ENCODE peak calls at places on chromosome 12, in five cellular contexts. One of them, this sample, is unnamed.
A peak's percentile ranks its signal among the peaks of the same experiment; 100 is the strongest.

GRCh38 chr12:64912501-64912900 is 88.1 kb downstream of the TBC1D30 start:
- DNase-seq in esophagus muscularis mucosa: no peak
- DNase-seq in suprapubic skin: no peak
- DNase-seq in stomach: no peak
- DNase-seq in sigmoid colon: no peak
- DNase-seq in this sample: no peak

GRCh38 chr12:100955139-100955538 is 160.6 kb downstream of the ANO4 start:
- DNase-seq in esophagus muscularis mucosa: no peak
- DNase-seq in sigmoid colon: no peak
- DNase-seq in stomach: no peak
- DNase-seq in suprapubic skin: no peak
- DNase-seq in this sample: no peak

GRCh38 chr12:13000616-13000934 is 510 bp upstream of the HEBP1 start:
- DNase-seq in esophagus muscularis mucosa: no peak
- DNase-seq in stomach: no peak
- DNase-seq in sigmoid colon: no peak
- DNase-seq in suprapubic skin: no peak
- DNase-seq in this sample: peak; percentile 28

GRCh38 chr12:107779077-107779840 is 4.8 kb downstream of the ASCL4 start:
- DNase-seq in esophagus muscularis mucosa: no peak
- DNase-seq in sigmoid colon: no peak
- DNase-seq in stomach: no peak
- DNase-seq in suprapubic skin: no peak
- DNase-seq in this sample: no peak

GRCh38 chr12:132881853-132882252 is 5.6 kb downstream of the CHFR start:
- DNase-seq in stomach: no peak
- DNase-seq in esophagus muscularis mucosa: no peak
- DNase-seq in sigmoid colon: no peak
- DNase-seq in suprapubic skin: no peak
- DNase-seq in this sample: no peak

GRCh38 chr12:92253301-92253700 is 107.7 kb upstream of the BTG1 start:
- DNase-seq in esophagus muscularis mucosa: no peak
- DNase-seq in stomach: no peak
- DNase-seq in suprapubic skin: no peak
- DNase-seq in sigmoid colon: no peak
- DNase-seq in this sample: no peak

GRCh38 chr12:51482808-51483532 is 58.3 kb downstream of the SLC4A8 start:
- DNase-seq in sigmoid colon: no peak
- DNase-seq in stomach: no peak
- DNase-seq in suprapubic skin: no peak
- DNase-seq in esophagus muscularis mucosa: no peak
- DNase-seq in this sample: no peak

GRCh38 chr12:82047480-82047879 is 288.3 kb upstream of the PPFIA2 start:
- DNase-seq in sigmoid colon: no peak
- DNase-seq in stomach: no peak
- DNase-seq in esophagus muscularis mucosa: no peak
- DNase-seq in suprapubic skin: no peak
- DNase-seq in this sample: no peak

GRCh38 chr12:131929530-131930456 is 717 bp downstream of the PUS1 start:
- DNase-seq in stomach: no peak
- DNase-seq in sigmoid colon: peak; percentile 68
- DNase-seq in esophagus muscularis mucosa: no peak
- DNase-seq in suprapubic skin: no peak
- DNase-seq in this sample: peak; percentile 61

GRCh38 chr12:116717466-116718457 is 20.1 kb downstream of the SPRING1 start:
- DNase-seq in suprapubic skin: peak; percentile 86
- DNase-seq in esophagus muscularis mucosa: peak; percentile 94
- DNase-seq in sigmoid colon: peak; percentile 93
- DNase-seq in stomach: no peak
- DNase-seq in this sample: no peak

GRCh38 chr12:38744056-38744455 is 161.3 kb downstream of the CPNE8 start:
- DNase-seq in sigmoid colon: no peak
- DNase-seq in suprapubic skin: no peak
- DNase-seq in stomach: no peak
- DNase-seq in esophagus muscularis mucosa: no peak
- DNase-seq in this sample: no peak

GRCh38 chr12:106258935-106259334 is 11.1 kb upstream of the CKAP4 start:
- DNase-seq in stomach: no peak
- DNase-seq in esophagus muscularis mucosa: peak; percentile 12
- DNase-seq in suprapubic skin: no peak
- DNase-seq in sigmoid colon: no peak
- DNase-seq in this sample: no peak

GRCh38 chr12:25728196-25728595 is 175.1 kb upstream of the LMNTD1 start:
- DNase-seq in sigmoid colon: no peak
- DNase-seq in esophagus muscularis mucosa: no peak
- DNase-seq in stomach: no peak
- DNase-seq in suprapubic skin: no peak
- DNase-seq in this sample: no peak

GRCh38 chr12:67957383-67957782 is 31.9 kb upstream of the IFNG-AS1 start:
- DNase-seq in suprapubic skin: no peak
- DNase-seq in sigmoid colon: no peak
- DNase-seq in stomach: no peak
- DNase-seq in esophagus muscularis mucosa: no peak
- DNase-seq in this sample: no peak

GRCh38 chr12:2311001-2311778 is 258.4 kb downstream of the CACNA1C start:
- DNase-seq in sigmoid colon: no peak
- DNase-seq in suprapubic skin: no peak
- DNase-seq in stomach: no peak
- DNase-seq in esophagus muscularis mucosa: no peak
- DNase-seq in this sample: no peak

GRCh38 chr12:4858385-4858784 is 51.3 kb upstream of the KCNA1 start:
- DNase-seq in sigmoid colon: no peak
- DNase-seq in stomach: no peak
- DNase-seq in suprapubic skin: no peak
- DNase-seq in esophagus muscularis mucosa: no peak
- DNase-seq in this sample: no peak

GRCh38 chr12:109544955-109545531 is 28.3 kb downstream of the MMAB start:
- DNase-seq in stomach: no peak
- DNase-seq in sigmoid colon: no peak
- DNase-seq in esophagus muscularis mucosa: no peak
- DNase-seq in suprapubic skin: no peak
- DNase-seq in this sample: no peak

GRCh38 chr12:91098942-91099341 is 12.4 kb downstream of the LUM start:
- DNase-seq in suprapubic skin: peak; percentile 58
- DNase-seq in esophagus muscularis mucosa: no peak
- DNase-seq in stomach: no peak
- DNase-seq in sigmoid colon: peak; percentile 75
- DNase-seq in this sample: no peak

GRCh38 chr12:52358575-52359350 is 8.5 kb downstream of the KRT85 start:
- DNase-seq in esophagus muscularis mucosa: no peak
- DNase-seq in suprapubic skin: peak; percentile 46
- DNase-seq in stomach: no peak
- DNase-seq in sigmoid colon: no peak
- DNase-seq in this sample: peak; percentile 68

GRCh38 chr12:105555556-105555973 is 225.1 kb downstream of the C12orf75 start:
- DNase-seq in stomach: no peak
- DNase-seq in suprapubic skin: no peak
- DNase-seq in esophagus muscularis mucosa: no peak
- DNase-seq in sigmoid colon: no peak
- DNase-seq in this sample: no peak

GRCh38 chr12:92608418-92609091 is 94.2 kb upstream of the PLEKHG7 start:
- DNase-seq in esophagus muscularis mucosa: no peak
- DNase-seq in suprapubic skin: no peak
- DNase-seq in sigmoid colon: no peak
- DNase-seq in stomach: no peak
- DNase-seq in this sample: no peak

GRCh38 chr12:34306133-34306830 is 284.0 kb downstream of the ALG10 start:
- DNase-seq in suprapubic skin: no peak
- DNase-seq in sigmoid colon: no peak
- DNase-seq in stomach: no peak
- DNase-seq in esophagus muscularis mucosa: no peak
- DNase-seq in this sample: no peak

GRCh38 chr12:22477166-22477893 is 67.0 kb downstream of the C2CD5 start:
- DNase-seq in esophagus muscularis mucosa: no peak
- DNase-seq in stomach: no peak
- DNase-seq in suprapubic skin: no peak
- DNase-seq in sigmoid colon: no peak
- DNase-seq in this sample: no peak

GRCh38 chr12:12088761-12089160 is 18.0 kb downstream of the BCL2L14 start:
- DNase-seq in sigmoid colon: no peak
- DNase-seq in stomach: no peak
- DNase-seq in esophagus muscularis mucosa: no peak
- DNase-seq in suprapubic skin: no peak
- DNase-seq in this sample: no peak

GRCh38 chr12:24418157-24418556 is 468.7 kb upstream of the SOX5 start:
- DNase-seq in esophagus muscularis mucosa: no peak
- DNase-seq in stomach: no peak
- DNase-seq in suprapubic skin: no peak
- DNase-seq in sigmoid colon: no peak
- DNase-seq in this sample: no peak

GRCh38 chr12:52132754-52133161 is 53.3 kb downstream of the SMIM41 start:
- DNase-seq in stomach: no peak
- DNase-seq in esophagus muscularis mucosa: no peak
- DNase-seq in sigmoid colon: no peak
- DNase-seq in suprapubic skin: peak; percentile 63
- DNase-seq in this sample: no peak

GRCh38 chr12:31597066-31597465 is 6.1 kb upstream of the DENND5B start:
- DNase-seq in suprapubic skin: no peak
- DNase-seq in stomach: no peak
- DNase-seq in esophagus muscularis mucosa: no peak
- DNase-seq in sigmoid colon: no peak
- DNase-seq in this sample: no peak

GRCh38 chr12:32718926-32719325 is 36.8 kb downstream of the YARS2 start:
- DNase-seq in stomach: no peak
- DNase-seq in esophagus muscularis mucosa: no peak
- DNase-seq in suprapubic skin: no peak
- DNase-seq in sigmoid colon: no peak
- DNase-seq in this sample: no peak

GRCh38 chr12:88538250-88538649 is 42.0 kb downstream of the KITLG start:
- DNase-seq in sigmoid colon: no peak
- DNase-seq in stomach: no peak
- DNase-seq in suprapubic skin: no peak
- DNase-seq in esophagus muscularis mucosa: no peak
- DNase-seq in this sample: no peak

GRCh38 chr12:673849-674248 is 10.6 kb upstream of the NINJ2 start:
- DNase-seq in suprapubic skin: no peak
- DNase-seq in sigmoid colon: no peak
- DNase-seq in esophagus muscularis mucosa: no peak
- DNase-seq in stomach: no peak
- DNase-seq in this sample: no peak

GRCh38 chr12:46212108-46212982 is 56.5 kb downstream of the SLC38A1 start:
- DNase-seq in esophagus muscularis mucosa: no peak
- DNase-seq in suprapubic skin: no peak
- DNase-seq in sigmoid colon: no peak
- DNase-seq in stomach: no peak
- DNase-seq in this sample: no peak
- TF ChIP-seq POLR2AphosphoS5 in esophagus muscularis mucosa: peak; percentile 33
- TF ChIP-seq POLR2AphosphoS5 in suprapubic skin: no peak
- TF ChIP-seq POLR2AphosphoS5 in sigmoid colon: peak; percentile 40
- TF ChIP-seq POLR2AphosphoS5 in stomach: no peak
- TF ChIP-seq POLR2AphosphoS5 in this sample: no peak

DNA sequence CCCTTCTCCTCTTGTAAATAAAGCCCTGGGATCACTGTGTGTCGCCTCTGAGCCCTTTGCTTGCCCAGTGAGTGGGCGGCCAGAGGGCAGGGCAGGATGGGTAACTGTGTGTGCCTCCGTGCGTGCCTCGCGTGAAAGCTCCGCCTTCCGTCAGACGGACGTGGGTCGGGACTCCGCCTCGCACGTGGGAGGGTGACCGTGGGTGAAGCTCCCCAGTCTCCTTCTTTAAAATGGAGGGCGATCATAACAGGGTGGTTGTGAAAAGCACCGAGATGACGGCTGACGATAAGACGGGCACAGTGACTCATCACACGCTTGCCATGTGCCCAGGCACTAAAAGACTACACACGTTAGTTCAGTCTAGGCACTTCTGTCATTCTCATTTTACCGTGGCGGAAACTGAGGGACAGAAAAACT is 9.2 kb downstream of the PHB2 start:
- DNase-seq in suprapubic skin: peak; percentile 87
- DNase-seq in sigmoid colon: peak; percentile 86
- DNase-seq in esophagus muscularis mucosa: no peak
- DNase-seq in stomach: peak; percentile 76
- DNase-seq in this sample: no peak
- TF ChIP-seq POLR2A in suprapubic skin: no peak
- TF ChIP-seq POLR2A in sigmoid colon: no peak
- TF ChIP-seq POLR2A in esophagus muscularis mucosa: no peak
- TF ChIP-seq POLR2A in stomach: no peak
- TF ChIP-seq POLR2A in this sample: no peak

GRCh38 chr12:49332891-49333371 is 4.1 kb downstream of the C1QL4 start:
- DNase-seq in suprapubic skin: peak; percentile 66
- DNase-seq in stomach: peak; percentile 24
- DNase-seq in sigmoid colon: peak; percentile 57
- DNase-seq in esophagus muscularis mucosa: peak; percentile 83
- DNase-seq in this sample: no peak

GRCh38 chr12:49330032-49330619 is 6.9 kb downstream of the C1QL4 start:
- DNase-seq in stomach: no peak
- DNase-seq in sigmoid colon: peak; percentile 30
- DNase-seq in esophagus muscularis mucosa: no peak
- DNase-seq in suprapubic skin: peak; percentile 50
- DNase-seq in this sample: no peak

GRCh38 chr12:49330631-49331359 is 6.2 kb downstream of the C1QL4 start:
- DNase-seq in esophagus muscularis mucosa: no peak
- DNase-seq in suprapubic skin: peak; percentile 60
- DNase-seq in sigmoid colon: peak; percentile 56
- DNase-seq in stomach: peak; percentile 20
- DNase-seq in this sample: no peak

GRCh38 chr12:49332441-49332861 is 4.5 kb downstream of the C1QL4 start:
- DNase-seq in esophagus muscularis mucosa: no peak
- DNase-seq in stomach: no peak
- DNase-seq in sigmoid colon: peak; percentile 33
- DNase-seq in suprapubic skin: peak; percentile 53
- DNase-seq in this sample: no peak

DNA sequence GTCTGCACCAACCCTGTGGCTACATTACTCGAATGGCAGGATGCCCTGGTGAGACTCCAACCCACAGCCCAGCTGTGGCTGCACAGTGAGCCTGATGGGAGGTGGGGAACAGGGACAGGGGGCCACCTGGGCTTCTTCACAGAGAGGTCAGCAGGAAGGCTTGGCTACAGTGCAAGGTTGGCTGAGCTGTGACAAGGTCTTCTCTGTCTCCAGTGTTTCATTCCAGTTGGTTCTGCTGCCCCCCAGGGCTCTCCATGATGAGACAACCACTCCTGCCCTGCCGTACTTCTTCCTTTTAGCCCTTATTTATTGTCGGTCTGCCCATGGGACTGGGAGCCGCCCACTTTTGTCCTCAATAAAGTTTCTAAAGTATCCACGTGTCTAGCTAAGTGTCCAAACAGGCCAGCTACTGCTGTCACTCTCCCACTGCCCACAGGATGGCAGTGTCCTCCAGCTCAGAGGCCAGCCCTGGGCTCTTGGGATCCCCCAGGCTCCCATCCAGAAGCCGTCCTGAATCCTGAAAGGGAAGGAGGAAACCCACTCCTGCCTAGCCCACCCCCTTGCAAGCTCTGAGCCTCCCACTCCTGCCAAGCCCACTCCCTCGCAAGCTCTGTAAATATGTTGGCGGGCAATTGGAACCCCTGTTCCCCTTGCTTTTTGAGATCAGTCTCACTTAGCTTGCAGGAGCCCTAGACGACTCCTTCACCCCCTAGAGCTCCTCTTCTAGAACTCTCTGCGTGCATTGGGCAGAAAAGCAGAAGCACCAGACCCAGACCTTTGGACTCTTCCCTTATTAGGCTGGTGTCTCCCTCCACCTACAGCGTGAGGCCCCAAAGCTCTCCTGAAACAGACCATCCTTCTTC is 5.4 kb downstream of the C1QL4 start:
- DNase-seq in sigmoid colon: peak; percentile 81
- DNase-seq in stomach: peak; percentile 73
- DNase-seq in suprapubic skin: peak; percentile 77
- DNase-seq in esophagus muscularis mucosa: peak; percentile 86
- DNase-seq in this sample: no peak
- TF ChIP-seq POLR2AphosphoS5 in sigmoid colon: no peak
- TF ChIP-seq POLR2AphosphoS5 in stomach: no peak
- TF ChIP-seq POLR2AphosphoS5 in suprapubic skin: no peak
- TF ChIP-seq POLR2AphosphoS5 in esophagus muscularis mucosa: no peak
- TF ChIP-seq POLR2AphosphoS5 in this sample: no peak

GRCh38 chr12:50197297-50197727 is 30.1 kb upstream of the CERS5 start:
- DNase-seq in esophagus muscularis mucosa: no peak
- DNase-seq in suprapubic skin: no peak
- DNase-seq in stomach: no peak
- DNase-seq in sigmoid colon: no peak
- DNase-seq in this sample: no peak
- TF ChIP-seq POLR2A in esophagus muscularis mucosa: no peak
- TF ChIP-seq POLR2A in suprapubic skin: no peak
- TF ChIP-seq POLR2A in stomach: no peak
- TF ChIP-seq POLR2A in sigmoid colon: no peak
- TF ChIP-seq POLR2A in this sample: no peak

This sample was measured in GM12892.